ENCODE peak calls at places on chromosomes 16 and 17, in ten cellular contexts. O is tibial artery, W is body of pancreas, T is lung, E is thoracic aorta, B is GM23338, C is dorsolateral prefrontal cortex, H is kidney, S is colonic mucosa, Y is astrocyte. V is an unnamed sample.
A peak's percentile ranks its signal among the peaks of the same experiment; 100 is the strongest.

GRCh38 chr17:41835214-41835799 is 725 bp downstream of the NT5C3B start:
- DNase-seq in O (peak; percentile 48), W (no peak), T (no peak), E (no peak), B (no peak), C (no peak), H (no peak), S (no peak), Y (no peak), V (no peak)

GRCh38 chr16:68668266-68668665 is 23.2 kb downstream of the CDH3 start:
- DNase-seq in O (no peak), W (no peak), T (no peak), E (no peak), B (no peak), C (no peak), H (no peak), S (no peak), Y (no peak), V (no peak)

GRCh38 chr17:39174907-39175694 is 9.1 kb upstream of the ARL5C start:
- DNase-seq in O (peak; percentile 84), W (peak; percentile 82), T (peak; percentile 65), E (no peak), B (peak; percentile 97), C (peak; percentile 73), H (peak; percentile 88), S (peak; percentile 72), Y (no peak), V (peak; percentile 17)

GRCh38 chr17:46002311-46002972 is 3.4 kb downstream of the STH start:
- DNase-seq in O (peak; percentile 78), W (peak; percentile 84), T (peak; percentile 67), E (no peak), B (peak; percentile 84), C (peak; percentile 79), H (no peak), S (peak; percentile 78), Y (no peak), V (peak; percentile 40)

GRCh38 chr17:35713069-35713728 is 18.2 kb upstream of the RASL10B start:
- DNase-seq in O (no peak), W (peak; percentile 71), T (no peak), E (peak; percentile 62), B (no peak), C (no peak), H (no peak), S (no peak), Y (peak; percentile 99), V (no peak)

GRCh38 chr16:72825912-72826621 is 221.9 kb downstream of the ZFHX3 start:
- DNase-seq in O (no peak), W (no peak), T (no peak), E (no peak), B (no peak), C (no peak), H (no peak), S (no peak), Y (no peak), V (no peak)

GRCh38 chr17:43015579-43015978 is 6.6 kb downstream of the VAT1 start:
- DNase-seq in O (peak; percentile 76), W (peak; percentile 34), T (no peak), E (no peak), B (no peak), C (no peak), H (peak; percentile 88), S (no peak), Y (no peak), V (no peak)

GRCh38 chr16:55912022-55912421 is 36.8 kb upstream of the CES5A start:
- DNase-seq in O (no peak), W (peak; percentile 35), T (no peak), E (no peak), B (no peak), C (peak; percentile 85), H (no peak), S (no peak), Y (no peak), V (no peak)

GRCh38 chr16:88066680-88067529 is 115.7 kb downstream of the BANP start:
- DNase-seq in O (no peak), W (no peak), T (no peak), E (no peak), B (no peak), C (no peak), H (peak; percentile 67), S (no peak), Y (no peak), V (no peak)

GRCh38 chr17:51322390-51323029 is 62.2 kb downstream of the UTP18 start:
- DNase-seq in O (no peak), W (no peak), T (no peak), E (no peak), B (peak; percentile 88), C (no peak), H (no peak), S (no peak), Y (no peak), V (no peak)

GRCh38 chr17:2362016-2362415 is 24.7 kb downstream of the SGSM2 start:
- DNase-seq in O (no peak), W (no peak), T (no peak), E (no peak), B (no peak), C (no peak), H (peak; percentile 72), S (no peak), Y (no peak), V (no peak)

GRCh38 chr17:2364132-2365116 is 27.1 kb downstream of the SGSM2 start:
- DNase-seq in O (no peak), W (no peak), T (no peak), E (no peak), B (no peak), C (peak; percentile 58), H (peak; percentile 60), S (no peak), Y (no peak), V (no peak)

GRCh38 chr17:2362881-2363280 is 25.6 kb downstream of the SGSM2 start:
- DNase-seq in O (no peak), W (no peak), T (no peak), E (no peak), B (no peak), C (no peak), H (peak; percentile 52), S (no peak), Y (no peak), V (no peak)

GRCh38 chr17:2362416-2362815 is 25.1 kb downstream of the SGSM2 start:
- DNase-seq in O (no peak), W (no peak), T (no peak), E (no peak), B (no peak), C (no peak), H (peak; percentile 73), S (no peak), Y (no peak), V (no peak)

DNA sequence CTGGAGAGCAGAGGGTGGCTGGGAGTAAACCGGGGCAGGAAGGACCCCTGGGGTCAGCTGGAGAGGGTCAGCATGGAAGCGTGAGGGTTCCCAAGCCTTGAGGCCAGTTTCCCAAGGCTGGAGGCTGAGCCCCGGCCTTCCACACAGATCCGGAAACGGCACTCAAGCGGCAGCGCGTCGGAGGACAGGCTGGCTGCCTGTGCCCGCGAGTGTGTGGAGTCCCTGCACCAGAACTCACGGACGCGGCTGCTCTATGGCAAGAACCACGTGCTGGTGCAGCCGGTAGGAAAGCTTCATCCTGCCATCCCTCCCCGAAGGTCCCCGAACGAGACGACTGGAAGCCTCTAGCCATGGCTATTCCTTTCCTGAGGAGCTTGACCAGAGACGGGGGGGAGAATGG is 26.0 kb downstream of the SGSM2 start:
- DNase-seq in O (no peak), W (no peak), T (no peak), E (no peak), B (no peak), C (no peak), H (peak; percentile 50), S (no peak), Y (no peak), V (no peak)
- H3K27ac ChIP-seq in O (no peak overlapping the region), W (no peak overlapping the region), T (no peak overlapping the region), E (no peak overlapping the region), B (no peak overlapping the region), C (peak overlapping the region; percentile 46), H (no peak overlapping the region), S (no peak overlapping the region), Y (no peak overlapping the region), V (no peak overlapping the region)

GRCh38 chr16:51146256-51146924 is 4.7 kb downstream of the SALL1 start:
- DNase-seq in O (no peak), W (no peak), T (no peak), E (no peak), B (no peak), C (no peak), H (no peak), S (no peak), Y (peak; percentile 64), V (no peak)
- H3K27ac ChIP-seq in O (no peak overlapping the region), W (no peak overlapping the region), T (no peak overlapping the region), E (no peak overlapping the region), B (no peak overlapping the region), C (peak overlapping the region; percentile 98), H (peak overlapping the region; percentile 96), S (no peak overlapping the region), Y (peak overlapping the region; percentile 4), V (peak overlapping the region; percentile 54)

GRCh38 chr17:1905190-1905919 is 75.5 kb downstream of the RPA1 start:
- DNase-seq in O (no peak), W (no peak), T (no peak), E (no peak), B (no peak), C (no peak), H (no peak), S (no peak), Y (no peak), V (no peak)

GRCh38 chr17:1906622-1907021 is 76.8 kb downstream of the RPA1 start:
- DNase-seq in O (no peak), W (no peak), T (no peak), E (no peak), B (peak; percentile 45), C (no peak), H (no peak), S (no peak), Y (no peak), V (no peak)

GRCh38 chr17:1907216-1907631 is 77.4 kb downstream of the RPA1 start:
- DNase-seq in O (no peak), W (peak; percentile 20), T (no peak), E (no peak), B (no peak), C (no peak), H (no peak), S (no peak), Y (no peak), V (no peak)

GRCh38 chr17:1907818-1908698 is 78.3 kb downstream of the RPA1 start:
- DNase-seq in O (no peak), W (no peak), T (no peak), E (no peak), B (peak; percentile 72), C (peak; percentile 63), H (no peak), S (no peak), Y (peak; percentile 25), V (no peak)

GRCh38 chr17:1904273-1905052 is 74.7 kb downstream of the RPA1 start:
- DNase-seq in O (no peak), W (no peak), T (no peak), E (no peak), B (no peak), C (no peak), H (no peak), S (no peak), Y (no peak), V (no peak)
- H3K27ac ChIP-seq in O (no peak overlapping the region), W (no peak overlapping the region), T (no peak overlapping the region), E (no peak overlapping the region), B (no peak overlapping the region), C (no peak overlapping the region), H (no peak overlapping the region), S (no peak overlapping the region), Y (no peak overlapping the region), V (no peak overlapping the region)

DNA sequence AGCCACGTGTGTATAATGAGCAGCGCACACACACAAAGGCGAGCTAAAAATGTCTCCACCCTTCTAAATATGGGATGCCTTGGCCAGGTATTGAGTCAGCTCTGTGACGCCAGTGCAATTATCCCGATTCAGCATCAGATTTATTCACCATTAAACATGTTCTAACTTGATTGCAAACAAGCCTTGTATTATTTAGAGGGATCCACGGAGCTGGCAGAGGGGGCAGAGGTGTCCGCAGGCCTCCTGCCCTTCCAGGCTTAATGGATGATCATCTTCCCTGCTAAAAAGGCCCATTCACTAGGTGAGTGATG is 591.7 kb downstream of the MAF start:
- DNase-seq in O (no peak), W (no peak), T (no peak), E (no peak), B (no peak), C (no peak), H (no peak), S (no peak), Y (no peak), V (no peak)
- H3K27ac ChIP-seq in O (no peak overlapping the region), W (no peak overlapping the region), T (no peak overlapping the region), E (no peak overlapping the region), B (no peak overlapping the region), C (no peak overlapping the region), H (no peak overlapping the region), S (no peak overlapping the region), Y (no peak overlapping the region), V (no peak overlapping the region)